ENCODE peak calls at places on chromosomes 6 and 20, in eight cellular contexts. P, C, H, K, J, Y, T and Q are unnamed samples.

GRCh38 chr20:36394340-36394965 is 88.3 kb downstream of the DLGAP4 start:
- DNase-seq in K (peak), P (no peak), C (no peak), J (peak), H (no peak), T (no peak), Y (no peak), Q (peak)

GRCh38 chr6:151067684-151068596 is 171.8 kb upstream of the AKAP12 start:
- DNase-seq in K (peak), C (peak), T (no peak), P (peak), H (peak), Y (no peak), J (peak), Q (peak)

GRCh38 chr6:166691741-166692140 is 64.7 kb upstream of the RPS6KA2 start:
- DNase-seq in K (no peak), C (no peak), H (no peak), J (no peak), T (no peak), Y (no peak), P (no peak), Q (no peak)

GRCh38 chr20:47055699-47056369 is 161.2 kb downstream of the EYA2 start:
- DNase-seq in H (peak), T (no peak), K (no peak), P (no peak), Y (no peak), J (no peak), C (no peak), Q (no peak)

GRCh38 chr6:76240092-76240491 is 167.6 kb upstream of the IMPG1 start:
- DNase-seq in Y (no peak), H (no peak), T (no peak), C (no peak), K (no peak), J (no peak), P (no peak), Q (no peak)

GRCh38 chr6:31094389-31094881 is 17.9 kb downstream of the C6orf15 start:
- DNase-seq in P (no peak), Y (no peak), C (no peak), J (peak), H (no peak), K (no peak), T (no peak), Q (peak)

GRCh38 chr6:163793584-163793983 is 379.1 kb downstream of the QKI start:
- DNase-seq in T (no peak), J (peak), K (no peak), Y (peak), H (peak), C (no peak), P (peak), Q (peak)

GRCh38 chr6:111105578-111105977 is 18.3 kb downstream of the SLC16A10 start:
- DNase-seq in J (peak), Y (no peak), C (peak), T (peak), P (no peak), H (peak), K (peak), Q (peak)

GRCh38 chr20:12287575-12287974 is 369.9 kb downstream of the BTBD3 start:
- DNase-seq in C (no peak), P (no peak), T (no peak), K (no peak), Y (peak), H (no peak), J (peak), Q (peak)

GRCh38 chr6:7542878-7543394 is 1.5 kb downstream of the DSP start:
- DNase-seq in T (peak), P (peak), K (peak), J (peak), C (peak), Y (peak), H (peak), Q (peak)

GRCh38 chr6:7540595-7540994 is 876 bp upstream of the DSP start:
- DNase-seq in K (no peak), J (peak), P (no peak), T (peak), Y (peak), H (peak), C (peak), Q (peak)

GRCh38 chr6:7542065-7542877 is 800 bp downstream of the DSP start:
- DNase-seq in H (peak), P (no peak), K (no peak), Y (peak), T (peak), J (no peak), C (peak), Q (no peak)

GRCh38 chr6:7543761-7544424 is 2.4 kb downstream of the DSP start:
- DNase-seq in P (no peak), H (peak), C (no peak), J (peak), T (peak), K (no peak), Y (peak), Q (peak)

GRCh38 chr6:7541175-7542064 is at the start of gene DSP:
- DNase-seq in H (peak), J (peak), K (peak), C (peak), P (no peak), Y (peak), T (peak), Q (peak)
- H3K4me3 ChIP-seq in H (peak), J (peak), K (peak), C (peak), P (peak), Y (peak), T (peak), Q (peak)

DNA sequence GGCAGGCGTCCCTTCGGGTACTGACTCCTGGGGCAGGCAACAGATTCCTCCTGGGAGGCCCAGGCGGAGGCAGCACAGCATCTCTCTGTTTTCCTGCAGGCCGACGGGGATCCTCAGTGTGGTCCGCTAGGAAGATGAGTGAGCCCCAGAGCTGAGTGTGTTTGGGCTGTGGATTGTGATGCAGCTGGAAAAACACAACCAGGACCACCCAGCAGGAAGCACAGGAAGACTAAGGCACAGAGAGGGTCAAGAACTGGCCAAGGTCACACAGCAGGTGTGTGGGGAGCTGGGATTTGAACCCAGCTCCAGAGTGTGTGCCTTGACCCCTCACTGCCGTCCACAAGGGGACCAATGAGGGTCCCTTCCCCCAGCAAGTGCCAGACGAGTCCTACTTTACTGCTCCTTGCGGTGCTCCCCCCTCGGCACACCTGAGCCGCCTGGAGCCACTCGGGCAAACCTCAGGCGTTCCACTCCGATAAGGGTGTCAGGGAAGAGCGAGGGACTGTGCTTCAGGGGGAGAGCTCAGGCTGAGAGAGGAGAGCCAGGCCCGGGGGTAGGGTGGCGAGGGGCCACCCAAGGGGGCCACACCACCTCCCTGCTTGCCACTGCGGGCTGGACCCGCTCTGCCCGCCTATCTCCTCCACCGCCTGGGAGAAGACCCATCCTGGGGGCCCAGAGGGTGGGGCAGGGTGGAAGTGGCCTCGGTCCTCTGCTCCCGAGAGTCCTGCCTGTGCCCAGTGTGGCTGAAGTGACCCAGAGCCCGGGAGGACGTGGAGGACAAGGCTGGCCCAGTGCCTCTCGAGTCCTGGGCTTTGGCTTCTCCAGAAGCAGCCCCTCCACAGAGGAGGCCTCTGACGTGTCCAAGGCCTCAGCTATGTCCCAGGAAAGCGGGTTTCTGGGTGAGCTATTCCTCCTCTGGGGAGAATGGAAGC is 63.3 kb downstream of the YTHDF1 start:
- DNase-seq in C (no peak), P (no peak), T (peak), K (no peak), Y (no peak), H (no peak), J (no peak), Q (no peak)
- H3K4me3 ChIP-seq in C (no peak), P (no peak), T (no peak), K (no peak), Y (no peak), H (no peak), J (no peak), Q (no peak)

GRCh38 chr6:33750244-33750991 is 3.7 kb upstream of the IP6K3 start:
- DNase-seq in T (no peak), C (no peak), K (no peak), Y (no peak), J (no peak), P (peak), H (peak), Q (peak)
- H3K4me3 ChIP-seq in T (no peak), C (no peak), K (no peak), Y (no peak), J (no peak), P (no peak), H (no peak), Q (no peak)

GRCh38 chr6:89162047-89162371 is 16.2 kb downstream of the PM20D2 start:
- DNase-seq in Y (no peak), C (no peak), T (no peak), P (no peak), K (no peak), J (no peak), H (no peak), Q (no peak)

GRCh38 chr6:89160693-89161092 is 14.8 kb downstream of the PM20D2 start:
- DNase-seq in H (no peak), K (no peak), C (no peak), P (no peak), Y (no peak), J (no peak), T (no peak), Q (no peak)

DNA sequence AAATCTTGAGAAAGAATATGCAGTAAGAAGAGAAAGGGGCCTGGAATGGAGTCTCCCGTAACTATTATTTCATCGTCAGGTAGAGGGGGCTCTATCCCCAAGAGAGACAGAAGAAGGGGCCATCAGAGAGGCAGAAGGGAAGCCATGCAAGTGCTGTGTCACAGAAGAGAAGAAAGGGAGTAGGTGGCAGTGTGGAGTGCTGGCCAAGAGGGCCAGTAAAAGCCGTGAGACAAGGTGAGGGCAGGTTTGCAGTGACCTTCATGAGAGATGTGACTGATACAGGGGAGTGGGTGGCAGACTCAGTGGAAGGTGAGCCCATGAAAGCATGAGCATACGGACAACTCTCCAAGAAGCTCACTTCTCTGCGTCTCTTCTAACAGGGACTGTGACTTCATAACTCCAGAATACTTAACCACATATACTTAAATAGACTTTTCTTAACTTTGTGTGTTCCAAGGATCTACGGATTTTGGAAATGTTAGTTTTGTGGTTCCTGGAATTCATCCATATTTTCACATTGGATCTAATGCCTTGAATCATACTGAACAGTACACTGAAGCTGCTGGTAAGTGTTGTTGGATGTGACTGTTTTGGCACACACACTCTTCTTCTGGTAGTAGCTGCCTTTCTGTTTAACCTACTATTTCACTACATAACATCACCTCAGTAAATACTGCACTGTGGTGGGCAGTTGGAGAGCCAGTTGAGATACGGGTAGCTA is 15.6 kb downstream of the PM20D2 start:
- DNase-seq in C (no peak), K (no peak), H (no peak), T (no peak), P (no peak), J (no peak), Y (peak), Q (no peak)
- H3K4me3 ChIP-seq in C (no peak), K (no peak), H (no peak), T (no peak), P (no peak), J (no peak), Y (no peak), Q (no peak)

GRCh38 chr6:14754636-14755513 is 491.0 kb upstream of the JARID2 start:
- DNase-seq in P (no peak), Y (no peak), H (no peak), C (no peak), K (no peak), J (no peak), T (no peak), Q (no peak)
- H3K4me3 ChIP-seq in P (no peak), Y (no peak), H (peak), C (no peak), K (no peak), J (no peak), T (no peak), Q (no peak)

DNA sequence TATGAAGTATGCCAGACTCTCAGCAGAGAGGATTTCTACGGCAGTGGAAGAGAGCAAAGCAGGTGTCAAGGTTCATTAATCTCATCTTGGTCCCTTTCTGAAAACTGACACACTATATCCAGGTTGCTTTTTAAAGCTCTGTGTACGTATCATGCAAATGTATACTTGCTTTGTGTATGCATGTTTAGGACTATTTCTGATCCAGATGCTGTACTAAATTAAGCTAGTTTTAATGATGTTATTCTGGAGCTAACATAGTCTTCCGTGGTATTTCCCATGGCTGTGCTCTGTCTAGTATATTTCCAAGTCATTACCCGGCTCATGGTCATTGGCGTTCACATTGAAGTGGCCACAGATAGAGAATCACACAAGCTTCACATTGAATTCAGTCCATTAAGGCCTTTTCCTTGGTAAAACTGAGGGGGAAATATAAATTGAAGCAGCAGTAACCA is 59.1 kb upstream of the SNX9 start:
- DNase-seq in H (no peak), P (no peak), J (no peak), C (no peak), K (no peak), Y (no peak), T (no peak), Q (no peak)
- H3K4me3 ChIP-seq in H (no peak), P (no peak), J (no peak), C (no peak), K (no peak), Y (no peak), T (no peak), Q (no peak)

DNA sequence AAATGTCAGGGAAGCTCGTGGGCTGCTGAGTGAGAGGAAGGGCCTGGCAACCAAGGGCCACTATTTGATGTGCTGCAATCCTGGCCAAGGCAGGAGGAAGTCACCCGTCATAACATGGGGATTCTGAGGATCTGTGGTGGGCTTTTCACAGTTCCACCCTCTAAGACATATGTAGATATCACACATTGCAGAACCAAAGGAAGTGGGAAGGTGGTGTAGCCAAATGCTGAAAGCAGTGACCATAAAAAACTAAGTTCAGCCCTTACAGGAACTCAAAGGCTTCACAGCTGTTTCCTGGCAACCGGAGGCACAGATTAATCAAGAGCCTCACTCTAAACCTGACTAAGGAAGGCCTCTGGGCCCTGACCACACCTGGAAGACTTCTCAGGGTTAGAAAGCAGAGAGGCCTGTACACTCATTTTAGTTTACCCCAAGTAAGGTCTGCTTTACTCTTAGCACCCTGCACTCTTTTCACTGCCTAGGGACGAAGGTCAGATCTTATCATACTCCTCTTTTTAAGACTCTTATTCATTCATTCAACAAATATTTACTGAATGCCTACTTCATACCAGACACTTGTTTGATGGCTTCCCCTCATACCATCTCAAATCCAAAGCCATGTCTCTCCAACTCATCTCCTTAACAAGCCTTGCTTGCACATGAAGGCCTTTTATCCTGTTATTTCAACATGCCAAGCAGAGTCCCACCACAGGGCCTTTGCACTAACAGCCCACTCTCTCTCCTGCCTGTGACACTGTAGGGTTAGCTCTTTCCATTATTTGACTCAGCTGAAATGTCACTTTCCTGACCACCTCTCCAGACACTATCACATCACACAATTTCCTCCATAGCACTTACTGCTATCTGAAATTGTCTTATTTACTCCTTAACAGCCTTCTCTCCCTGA is 2.6 kb downstream of the UBE2V1 start:
- DNase-seq in C (peak), H (peak), K (no peak), J (peak), P (no peak), T (no peak), Y (peak), Q (peak)
- H3K4me3 ChIP-seq in C (no peak), H (no peak), K (no peak), J (no peak), P (peak), T (no peak), Y (no peak), Q (no peak)